ENCODE peak calls at places on chromosomes 16 and 17, in ten cellular contexts. One of them, this sample, is unnamed.

GRCh38 chr17:31489295-31490018 is 98.0 kb downstream of the RAB11FIP4 start:
- DNase-seq in ascending aorta: no peak
- DNase-seq in cardiac fibroblast: no peak
- DNase-seq in GM19239: no peak
- DNase-seq in globus pallidus: no peak
- DNase-seq in activated CD4-positive, CD25-positive, alpha-beta regulatory T cell: no peak
- DNase-seq in EL: no peak
- DNase-seq in activated CD8-positive, alpha-beta T cell treated with anti-CD3 and anti-CD28 coated beads for 36 hours: peak; percentile 55
- DNase-seq in stimulated activated CD4-positive, alpha-beta T cell treated with anti-CD3 and anti-CD28 coated beads, Interleukin-2, amount 100 ng/mL, for 24 hours: no peak
- DNase-seq in brain microvascular endothelial cell: no peak
- DNase-seq in this sample: no peak

GRCh38 chr17:37417852-37418251 is 11.2 kb downstream of the TADA2A start:
- DNase-seq in ascending aorta: no peak
- DNase-seq in cardiac fibroblast: peak; percentile 57
- DNase-seq in GM19239: no peak
- DNase-seq in globus pallidus: no peak
- DNase-seq in activated CD4-positive, CD25-positive, alpha-beta regulatory T cell: no peak
- DNase-seq in EL: no peak
- DNase-seq in activated CD8-positive, alpha-beta T cell treated with anti-CD3 and anti-CD28 coated beads for 36 hours: no peak
- DNase-seq in stimulated activated CD4-positive, alpha-beta T cell treated with anti-CD3 and anti-CD28 coated beads, Interleukin-2, amount 100 ng/mL, for 24 hours: no peak
- DNase-seq in brain microvascular endothelial cell: peak; percentile 4
- DNase-seq in this sample: no peak

GRCh38 chr17:75785770-75786538 is 1.3 kb downstream of the UNK start:
- DNase-seq in ascending aorta: no peak
- DNase-seq in cardiac fibroblast: peak; percentile 68
- DNase-seq in GM19239: no peak
- DNase-seq in globus pallidus: no peak
- DNase-seq in activated CD4-positive, CD25-positive, alpha-beta regulatory T cell: no peak
- DNase-seq in EL: peak; percentile 42
- DNase-seq in activated CD8-positive, alpha-beta T cell treated with anti-CD3 and anti-CD28 coated beads for 36 hours: no peak
- DNase-seq in stimulated activated CD4-positive, alpha-beta T cell treated with anti-CD3 and anti-CD28 coated beads, Interleukin-2, amount 100 ng/mL, for 24 hours: no peak
- DNase-seq in brain microvascular endothelial cell: peak; percentile 24
- DNase-seq in this sample: no peak

GRCh38 chr17:5794881-5795486 is 210.7 kb upstream of the NLRP1 start:
- DNase-seq in ascending aorta: no peak
- DNase-seq in cardiac fibroblast: no peak
- DNase-seq in GM19239: no peak
- DNase-seq in globus pallidus: no peak
- DNase-seq in activated CD4-positive, CD25-positive, alpha-beta regulatory T cell: no peak
- DNase-seq in EL: no peak
- DNase-seq in activated CD8-positive, alpha-beta T cell treated with anti-CD3 and anti-CD28 coated beads for 36 hours: no peak
- DNase-seq in stimulated activated CD4-positive, alpha-beta T cell treated with anti-CD3 and anti-CD28 coated beads, Interleukin-2, amount 100 ng/mL, for 24 hours: no peak
- DNase-seq in brain microvascular endothelial cell: no peak
- DNase-seq in this sample: no peak

GRCh38 chr17:81577278-81578000 is 25.3 kb upstream of the FAAP100 start:
- DNase-seq in ascending aorta: no peak
- DNase-seq in cardiac fibroblast: peak; percentile 62
- DNase-seq in GM19239: no peak
- DNase-seq in globus pallidus: no peak
- DNase-seq in activated CD4-positive, CD25-positive, alpha-beta regulatory T cell: no peak
- DNase-seq in EL: peak; percentile 45
- DNase-seq in activated CD8-positive, alpha-beta T cell treated with anti-CD3 and anti-CD28 coated beads for 36 hours: no peak
- DNase-seq in stimulated activated CD4-positive, alpha-beta T cell treated with anti-CD3 and anti-CD28 coated beads, Interleukin-2, amount 100 ng/mL, for 24 hours: no peak
- DNase-seq in brain microvascular endothelial cell: peak; percentile 46
- DNase-seq in this sample: no peak

GRCh38 chr17:45857977-45858708 is 13.5 kb downstream of the SPPL2C start:
- DNase-seq in ascending aorta: no peak
- DNase-seq in cardiac fibroblast: peak; percentile 33
- DNase-seq in GM19239: no peak
- DNase-seq in globus pallidus: no peak
- DNase-seq in activated CD4-positive, CD25-positive, alpha-beta regulatory T cell: no peak
- DNase-seq in EL: peak; percentile 33
- DNase-seq in activated CD8-positive, alpha-beta T cell treated with anti-CD3 and anti-CD28 coated beads for 36 hours: peak; percentile 22
- DNase-seq in stimulated activated CD4-positive, alpha-beta T cell treated with anti-CD3 and anti-CD28 coated beads, Interleukin-2, amount 100 ng/mL, for 24 hours: no peak
- DNase-seq in brain microvascular endothelial cell: peak; percentile 22
- DNase-seq in this sample: no peak

GRCh38 chr17:28173801-28174200 is 131.3 kb downstream of the NLK start:
- DNase-seq in ascending aorta: no peak
- DNase-seq in cardiac fibroblast: peak; percentile 11
- DNase-seq in GM19239: no peak
- DNase-seq in globus pallidus: no peak
- DNase-seq in activated CD4-positive, CD25-positive, alpha-beta regulatory T cell: no peak
- DNase-seq in EL: no peak
- DNase-seq in activated CD8-positive, alpha-beta T cell treated with anti-CD3 and anti-CD28 coated beads for 36 hours: no peak
- DNase-seq in stimulated activated CD4-positive, alpha-beta T cell treated with anti-CD3 and anti-CD28 coated beads, Interleukin-2, amount 100 ng/mL, for 24 hours: no peak
- DNase-seq in brain microvascular endothelial cell: no peak
- DNase-seq in this sample: no peak

GRCh38 chr17:13513039-13513405 is 88.7 kb downstream of the HS3ST3A1 start:
- DNase-seq in ascending aorta: no peak
- DNase-seq in cardiac fibroblast: peak; percentile 53
- DNase-seq in GM19239: no peak
- DNase-seq in globus pallidus: no peak
- DNase-seq in activated CD4-positive, CD25-positive, alpha-beta regulatory T cell: no peak
- DNase-seq in EL: peak; percentile 34
- DNase-seq in activated CD8-positive, alpha-beta T cell treated with anti-CD3 and anti-CD28 coated beads for 36 hours: no peak
- DNase-seq in stimulated activated CD4-positive, alpha-beta T cell treated with anti-CD3 and anti-CD28 coated beads, Interleukin-2, amount 100 ng/mL, for 24 hours: no peak
- DNase-seq in brain microvascular endothelial cell: no peak
- DNase-seq in this sample: no peak

GRCh38 chr16:77599793-77600415 is 122.4 kb upstream of the NUDT7 start:
- DNase-seq in ascending aorta: no peak
- DNase-seq in cardiac fibroblast: peak; percentile 65
- DNase-seq in GM19239: peak; percentile 10
- DNase-seq in globus pallidus: no peak
- DNase-seq in activated CD4-positive, CD25-positive, alpha-beta regulatory T cell: no peak
- DNase-seq in EL: peak; percentile 11
- DNase-seq in activated CD8-positive, alpha-beta T cell treated with anti-CD3 and anti-CD28 coated beads for 36 hours: peak; percentile 42
- DNase-seq in stimulated activated CD4-positive, alpha-beta T cell treated with anti-CD3 and anti-CD28 coated beads, Interleukin-2, amount 100 ng/mL, for 24 hours: peak; percentile 21
- DNase-seq in brain microvascular endothelial cell: peak; percentile 65
- DNase-seq in this sample: no peak

GRCh38 chr16:1991135-1991551 is 1.4 kb downstream of the SYNGR3 start:
- DNase-seq in ascending aorta: no peak
- DNase-seq in cardiac fibroblast: no peak
- DNase-seq in GM19239: peak; percentile 82
- DNase-seq in globus pallidus: no peak
- DNase-seq in activated CD4-positive, CD25-positive, alpha-beta regulatory T cell: no peak
- DNase-seq in EL: no peak
- DNase-seq in activated CD8-positive, alpha-beta T cell treated with anti-CD3 and anti-CD28 coated beads for 36 hours: peak; percentile 87
- DNase-seq in stimulated activated CD4-positive, alpha-beta T cell treated with anti-CD3 and anti-CD28 coated beads, Interleukin-2, amount 100 ng/mL, for 24 hours: peak; percentile 43
- DNase-seq in brain microvascular endothelial cell: no peak
- DNase-seq in this sample: no peak

GRCh38 chr16:71846443-71846842 is 667 bp downstream of the ATXN1L start:
- DNase-seq in ascending aorta: no peak
- DNase-seq in cardiac fibroblast: peak; percentile 23
- DNase-seq in GM19239: no peak
- DNase-seq in globus pallidus: peak; percentile 4
- DNase-seq in activated CD4-positive, CD25-positive, alpha-beta regulatory T cell: no peak
- DNase-seq in EL: peak; percentile 9
- DNase-seq in activated CD8-positive, alpha-beta T cell treated with anti-CD3 and anti-CD28 coated beads for 36 hours: peak; percentile 36
- DNase-seq in stimulated activated CD4-positive, alpha-beta T cell treated with anti-CD3 and anti-CD28 coated beads, Interleukin-2, amount 100 ng/mL, for 24 hours: peak; percentile 14
- DNase-seq in brain microvascular endothelial cell: peak; percentile 2
- DNase-seq in this sample: no peak

GRCh38 chr17:72926171-72926570 is 166.3 kb downstream of the SLC39A11 start:
- DNase-seq in ascending aorta: no peak
- DNase-seq in cardiac fibroblast: peak; percentile 52
- DNase-seq in GM19239: no peak
- DNase-seq in globus pallidus: no peak
- DNase-seq in activated CD4-positive, CD25-positive, alpha-beta regulatory T cell: no peak
- DNase-seq in EL: peak; percentile 67
- DNase-seq in activated CD8-positive, alpha-beta T cell treated with anti-CD3 and anti-CD28 coated beads for 36 hours: no peak
- DNase-seq in stimulated activated CD4-positive, alpha-beta T cell treated with anti-CD3 and anti-CD28 coated beads, Interleukin-2, amount 100 ng/mL, for 24 hours: no peak
- DNase-seq in brain microvascular endothelial cell: peak; percentile 35
- DNase-seq in this sample: no peak

GRCh38 chr17:36993227-36993626 is 44.5 kb downstream of the AATF start:
- DNase-seq in ascending aorta: no peak
- DNase-seq in cardiac fibroblast: no peak
- DNase-seq in GM19239: no peak
- DNase-seq in globus pallidus: no peak
- DNase-seq in activated CD4-positive, CD25-positive, alpha-beta regulatory T cell: no peak
- DNase-seq in EL: no peak
- DNase-seq in activated CD8-positive, alpha-beta T cell treated with anti-CD3 and anti-CD28 coated beads for 36 hours: no peak
- DNase-seq in stimulated activated CD4-positive, alpha-beta T cell treated with anti-CD3 and anti-CD28 coated beads, Interleukin-2, amount 100 ng/mL, for 24 hours: no peak
- DNase-seq in brain microvascular endothelial cell: no peak
- DNase-seq in this sample: no peak

GRCh38 chr16:24820522-24820921 is 25.2 kb upstream of the SLC5A11 start:
- DNase-seq in ascending aorta: no peak
- DNase-seq in cardiac fibroblast: peak; percentile 56
- DNase-seq in GM19239: no peak
- DNase-seq in globus pallidus: no peak
- DNase-seq in activated CD4-positive, CD25-positive, alpha-beta regulatory T cell: no peak
- DNase-seq in EL: peak; percentile 31
- DNase-seq in activated CD8-positive, alpha-beta T cell treated with anti-CD3 and anti-CD28 coated beads for 36 hours: no peak
- DNase-seq in stimulated activated CD4-positive, alpha-beta T cell treated with anti-CD3 and anti-CD28 coated beads, Interleukin-2, amount 100 ng/mL, for 24 hours: no peak
- DNase-seq in brain microvascular endothelial cell: peak; percentile 9
- DNase-seq in this sample: no peak

GRCh38 chr17:7220593-7221280 is 999 bp downstream of the ACADVL start:
- DNase-seq in ascending aorta: no peak
- DNase-seq in cardiac fibroblast: peak; percentile 69
- DNase-seq in GM19239: peak; percentile 63
- DNase-seq in globus pallidus: no peak
- DNase-seq in activated CD4-positive, CD25-positive, alpha-beta regulatory T cell: peak; percentile 26
- DNase-seq in EL: peak; percentile 68
- DNase-seq in activated CD8-positive, alpha-beta T cell treated with anti-CD3 and anti-CD28 coated beads for 36 hours: peak; percentile 81
- DNase-seq in stimulated activated CD4-positive, alpha-beta T cell treated with anti-CD3 and anti-CD28 coated beads, Interleukin-2, amount 100 ng/mL, for 24 hours: peak; percentile 63
- DNase-seq in brain microvascular endothelial cell: peak; percentile 49
- DNase-seq in this sample: no peak

GRCh38 chr17:488993-489757 is 136.6 kb upstream of the RPH3AL start:
- DNase-seq in ascending aorta: no peak
- DNase-seq in cardiac fibroblast: no peak
- DNase-seq in GM19239: no peak
- DNase-seq in globus pallidus: no peak
- DNase-seq in activated CD4-positive, CD25-positive, alpha-beta regulatory T cell: no peak
- DNase-seq in EL: peak; percentile 52
- DNase-seq in activated CD8-positive, alpha-beta T cell treated with anti-CD3 and anti-CD28 coated beads for 36 hours: peak; percentile 65
- DNase-seq in stimulated activated CD4-positive, alpha-beta T cell treated with anti-CD3 and anti-CD28 coated beads, Interleukin-2, amount 100 ng/mL, for 24 hours: peak; percentile 33
- DNase-seq in brain microvascular endothelial cell: no peak
- DNase-seq in this sample: no peak

This sample was measured in mesenteric fat pad.